ENCODE peak calls at places on chromosomes 13 and 19, in four cellular contexts. Z is A549, R is left ventricle myocardium inferior, L is prostate gland. V is an unnamed sample.

GRCh38 chr19:34932494-34932893 is 5.8 kb downstream of the ZNF30 start:
- DNase-seq in Z (no peak), L (no peak), R (no peak), V (no peak)

GRCh38 chr19:6677924-6678689 is 8.1 kb upstream of the TNFSF14 start:
- DNase-seq in Z (peak; percentile 18), R (no peak), L (no peak), V (no peak)

GRCh38 chr13:21012211-21012610 is 49.2 kb downstream of the LATS2 start:
- DNase-seq in R (no peak), Z (no peak), L (no peak), V (peak; percentile 40)

GRCh38 chr13:44307844-44308243 is 65.8 kb upstream of the SERP2 start:
- DNase-seq in R (no peak), L (no peak), Z (no peak), V (no peak)

GRCh38 chr13:60220072-60220471 is 56.3 kb upstream of the DIAPH3 start:
- DNase-seq in L (no peak), R (no peak), Z (no peak), V (no peak)

GRCh38 chr19:4732680-4733114 is 9.1 kb upstream of the DPP9 start:
- DNase-seq in R (peak; percentile 29), Z (peak; percentile 68), L (peak; percentile 31), V (peak; percentile 62)

GRCh38 chr13:21516806-21517205 is 57.7 kb upstream of the ZDHHC20 start:
- DNase-seq in L (no peak), Z (no peak), R (no peak), V (no peak)

GRCh38 chr19:21568816-21569496 is 63.6 kb downstream of the ZNF429 start:
- DNase-seq in Z (no peak), R (peak; percentile 87), L (peak; percentile 74), V (no peak)

GRCh38 chr19:43704002-43704705 is 11.7 kb upstream of the IRGC start:
- DNase-seq in Z (peak; percentile 66), L (no peak), R (no peak), V (no peak)

GRCh38 chr13:62879071-62879470 is 1463.4 kb upstream of the PCDH20 start:
- DNase-seq in R (no peak), L (no peak), Z (no peak), V (peak; percentile 10)

GRCh38 chr19:44869728-44870470 is 21.2 kb upstream of the TOMM40 start:
- DNase-seq in Z (no peak), L (no peak), R (no peak), V (peak; percentile 96)

GRCh38 chr19:43463381-43464088 is 1.9 kb downstream of the LYPD3 start:
- DNase-seq in Z (peak; percentile 97), R (peak; percentile 98), L (peak; percentile 99), V (peak; percentile 98)

GRCh38 chr19:2064788-2065524 is 13.9 kb upstream of the MKNK2 start:
- DNase-seq in R (peak; percentile 73), Z (no peak), L (no peak), V (no peak)

GRCh38 chr13:19607523-19608078 is 25.9 kb upstream of the MPHOSPH8 start:
- DNase-seq in Z (no peak), L (no peak), R (no peak), V (no peak)

GRCh38 chr19:47512948-47513319 is 1.9 kb downstream of the NAPA start:
- DNase-seq in L (no peak), R (no peak), Z (no peak), V (no peak)

GRCh38 chr13:48156466-48156865 is 61.6 kb upstream of the MED4 start:
- DNase-seq in R (no peak), Z (no peak), L (no peak), V (peak; percentile 2)

GRCh38 chr13:73171242-73171641 is 112.4 kb downstream of the KLF5 start:
- DNase-seq in L (peak; percentile 31), R (no peak), Z (no peak), V (no peak)

GRCh38 chr19:45947926-45948325 is 25.7 kb downstream of the NOVA2 start:
- DNase-seq in L (no peak), Z (no peak), R (no peak), V (no peak)

GRCh38 chr13:59458908-59459579 is 704.7 kb downstream of the DIAPH3 start:
- DNase-seq in L (no peak), Z (no peak), R (no peak), V (no peak)

GRCh38 chr19:45508931-45509691 is 1.8 kb downstream of the VASP start:
- DNase-seq in L (peak; percentile 76), R (peak; percentile 83), Z (peak; percentile 81), V (peak; percentile 42)

GRCh38 chr13:103948477-103948876 is 882.3 kb upstream of the SLC10A2 start:
- DNase-seq in R (no peak), Z (no peak), L (no peak), V (peak; percentile 63)

GRCh38 chr19:18156841-18157464 is 4.0 kb downstream of the PIK3R2 start:
- DNase-seq in R (peak; percentile 86), Z (peak; percentile 77), L (peak; percentile 88), V (no peak)

GRCh38 chr13:26968431-26969335 is 202.9 kb downstream of the USP12 start:
- DNase-seq in L (no peak), R (no peak), Z (peak; percentile 19), V (no peak)

GRCh38 chr13:113668491-113668971 is 1.5 kb downstream of the GRK1 start:
- DNase-seq in R (peak; percentile 4), Z (no peak), L (no peak), V (peak; percentile 61)

GRCh38 chr13:26664942-26665341 is 95.6 kb downstream of the GPR12 start:
- DNase-seq in L (no peak), R (no peak), Z (no peak), V (no peak)

GRCh38 chr13:51252954-51253531 is 30.8 kb downstream of the FAM124A start:
- DNase-seq in L (no peak), Z (no peak), R (no peak), V (no peak)

GRCh38 chr19:17969096-17969792 is 2.3 kb downstream of the KCNN1 start:
- DNase-seq in R (no peak), L (no peak), Z (no peak), V (no peak)

GRCh38 chr19:15432018-15432494 is 13.3 kb upstream of the AKAP8L start:
- DNase-seq in Z (no peak), R (no peak), L (no peak), V (no peak)

GRCh38 chr13:110616103-110617101 is 1.1 kb downstream of the NAXD start:
- DNase-seq in L (no peak), R (no peak), Z (peak; percentile 36), V (peak; percentile 91)

GRCh38 chr13:98089826-98090225 is 53.1 kb upstream of the FARP1 start:
- DNase-seq in Z (no peak), L (no peak), R (no peak), V (no peak)

GRCh38 chr19:10168386-10168948 is 26.3 kb downstream of the DNMT1 start:
- DNase-seq in R (no peak), Z (no peak), L (no peak), V (no peak)

GRCh38 chr19:17718988-17719711 is at the start of gene MAP1S:
- DNase-seq in R (peak; percentile 64), L (peak; percentile 21), Z (peak; percentile 47), V (peak; percentile 72)

GRCh38 chr19:2057484-2058469 is 6.7 kb upstream of the MKNK2 start:
- DNase-seq in Z (no peak), L (no peak), R (no peak), V (no peak)

GRCh38 chr19:8323781-8324185 is 2.5 kb downstream of the RPS28 start:
- DNase-seq in R (no peak), L (no peak), Z (no peak), V (no peak)

GRCh38 chr19:19171821-19172532 is 1.9 kb upstream of the MEF2B start:
- DNase-seq in R (no peak), Z (no peak), L (no peak), V (no peak)
- H3K4me1 ChIP-seq in R (peaks cover 12% of the 10 kb centered on the region), Z (peaks cover 5% of the 10 kb centered on the region), L (no peaks in the 10 kb centered on the region), V (no peaks in the 10 kb centered on the region)

DNA sequence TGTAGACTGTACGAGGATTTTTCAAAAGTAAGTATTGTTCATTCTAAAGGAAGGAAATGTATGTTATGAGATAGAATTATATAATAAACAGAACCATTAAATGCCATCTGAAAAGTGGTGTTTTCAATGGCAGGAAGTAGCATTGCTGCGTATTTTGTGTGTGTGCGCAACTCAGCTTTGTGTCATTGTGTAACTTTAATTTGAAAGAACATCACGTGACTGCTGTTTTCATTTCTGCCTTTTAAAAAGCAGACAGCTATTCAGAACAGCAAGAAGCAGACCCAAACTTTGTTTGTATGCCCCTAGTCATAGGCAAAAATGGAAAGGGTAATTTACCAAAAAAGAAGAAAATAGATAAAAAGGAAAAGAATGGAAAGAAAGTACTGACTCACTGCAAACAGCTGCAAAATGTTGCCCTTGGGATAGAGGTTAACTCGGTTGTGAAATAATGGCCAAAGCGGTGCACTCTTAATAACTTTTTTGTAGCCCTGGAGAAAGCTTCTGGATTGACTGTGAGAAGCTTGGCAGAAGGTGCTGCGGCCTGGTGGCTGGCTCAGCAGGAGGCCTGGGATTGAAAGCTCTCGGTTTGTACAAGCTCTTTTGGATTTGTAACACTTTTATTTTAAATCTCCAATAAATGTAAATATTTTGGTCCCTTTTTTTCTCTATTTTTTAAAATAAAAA is 97.3 kb downstream of the GGACT start:
- DNase-seq in R (peak; percentile 45), Z (no peak), L (no peak), V (no peak)
- H3K27ac ChIP-seq in R (peak overlapping the region; percentile 44), Z (no peak overlapping the region), L (no peak overlapping the region), V (no peak overlapping the region)

DNA sequence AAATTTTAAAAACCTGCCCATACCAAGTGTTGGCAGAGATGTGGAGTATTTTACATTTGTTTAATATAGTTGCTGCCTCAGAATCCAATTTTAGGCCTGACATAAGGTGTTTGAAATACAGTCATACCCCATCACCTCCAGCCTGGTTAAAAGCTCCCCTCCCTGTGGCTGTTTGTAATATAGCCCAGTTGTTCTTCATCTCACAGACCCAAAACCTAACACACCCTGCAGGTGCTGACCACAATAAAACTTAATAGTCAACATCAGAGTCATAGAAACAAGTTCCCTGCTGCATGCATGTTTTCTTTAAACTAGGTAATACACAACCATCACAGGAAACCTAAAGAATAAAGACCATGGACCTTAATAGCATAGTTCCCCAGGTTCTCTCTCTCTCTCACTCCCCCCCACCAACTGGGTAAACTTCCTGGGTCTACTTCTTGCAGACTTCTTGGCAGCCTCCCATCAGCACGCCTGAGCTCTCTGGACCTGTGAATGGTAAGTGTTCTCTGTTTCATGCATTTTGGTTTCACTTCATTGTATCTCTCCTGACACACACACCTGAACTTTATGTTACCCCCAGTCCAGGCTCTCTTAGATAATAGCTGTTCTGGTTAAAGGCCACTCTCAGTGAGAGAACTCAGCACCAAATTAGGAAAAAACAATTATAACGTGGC is 1369.9 kb downstream of the EFNB2 start:
- DNase-seq in Z (no peak), R (no peak), L (no peak), V (no peak)
- H3K9me3 ChIP-seq in Z (no peaks in the 10 kb centered on the region), R (peaks cover 16% of the 10 kb centered on the region), L (no peaks in the 10 kb centered on the region), V (no peaks in the 10 kb centered on the region)

GRCh38 chr19:29672319-29672932 is 7.2 kb downstream of the PLEKHF1 start:
- DNase-seq in L (no peak), R (no peak), Z (no peak), V (no peak)

GRCh38 chr19:29672933-29673336 is 7.7 kb downstream of the PLEKHF1 start:
- DNase-seq in R (no peak), Z (no peak), L (no peak), V (no peak)

GRCh38 chr19:29674374-29675119 is 9.3 kb downstream of the PLEKHF1 start:
- DNase-seq in L (no peak), Z (no peak), R (no peak), V (no peak)

GRCh38 chr19:29675120-29675649 is 9.9 kb downstream of the PLEKHF1 start:
- DNase-seq in Z (no peak), L (no peak), R (no peak), V (no peak)

GRCh38 chr19:29673451-29674371 is 8.4 kb downstream of the PLEKHF1 start:
- DNase-seq in Z (no peak), L (no peak), R (no peak), V (no peak)
- H3K4me1 ChIP-seq in Z (peaks cover under 1% of the 10 kb centered on the region), L (peaks cover 47% of the 10 kb centered on the region), R (peaks cover 98% of the 10 kb centered on the region), V (peaks cover 4% of the 10 kb centered on the region)

GRCh38 chr19:13169769-13170168 is 19.6 kb downstream of the IER2 start:
- DNase-seq in L (no peak), Z (peak; percentile 89), R (no peak), V (peak; percentile 84)
- H3K27ac ChIP-seq in L (no peak overlapping the region), Z (peak overlapping the region; percentile 100), R (peak overlapping the region; percentile 91), V (peak overlapping the region; percentile 46)

V was measured in SJSA1.